ENCODE peak calls at places on chromosome 14, in seven cellular contexts. Z, J, G, P, Y, Q and M are unnamed samples.

GRCh38 chr14:32932302-32932920 is 6.3 kb upstream of the NPAS3 start:
- DNase-seq in P (no peak), Z (no peak), G (no peak), Y (no peak), Q (no peak), J (no peak), M (no peak)

GRCh38 chr14:75283162-75283883 is 4.7 kb downstream of the FOS start:
- DNase-seq in G (peak), P (no peak), J (no peak), Q (peak), Z (no peak), Y (no peak), M (no peak)

GRCh38 chr14:40232302-40232701 is 800.1 kb upstream of the FBXO33 start:
- DNase-seq in Y (no peak), G (no peak), J (no peak), Z (no peak), P (no peak), Q (no peak), M (no peak)

GRCh38 chr14:103522028-103522581 is 525 bp downstream of the CKB start:
- DNase-seq in Z (peak), Q (no peak), J (no peak), G (no peak), Y (no peak), P (no peak), M (no peak)

GRCh38 chr14:104936361-104937155 is 11.9 kb downstream of the PLD4 start:
- DNase-seq in Y (no peak), J (no peak), G (no peak), P (no peak), Q (no peak), Z (peak), M (no peak)

GRCh38 chr14:69629225-69630127 is 18.1 kb downstream of the SUSD6 start:
- DNase-seq in J (no peak), P (no peak), Y (no peak), Q (no peak), Z (no peak), G (no peak), M (no peak)

GRCh38 chr14:52879958-52880357 is 70.9 kb downstream of the FERMT2 start:
- DNase-seq in Y (no peak), J (no peak), G (no peak), Z (no peak), Q (no peak), P (no peak), M (no peak)

GRCh38 chr14:21262410-21262809 is 6.8 kb downstream of the HNRNPC start:
- DNase-seq in P (no peak), Z (no peak), Q (no peak), Y (no peak), J (no peak), G (no peak), M (no peak)

GRCh38 chr14:68248481-68249255 is 429.1 kb downstream of the RAD51B start:
- DNase-seq in G (peak), Y (no peak), P (peak), Q (peak), J (no peak), Z (no peak), M (no peak)

GRCh38 chr14:102795060-102795925 is 18.0 kb downstream of the TRAF3 start:
- DNase-seq in J (peak), Z (no peak), Y (peak), G (peak), P (peak), Q (peak), M (no peak)

GRCh38 chr14:94548999-94549985 is 11.9 kb upstream of the SERPINA4 start:
- DNase-seq in Y (peak), G (peak), P (peak), J (no peak), Z (peak), Q (peak), M (peak)

GRCh38 chr14:47438650-47439140 is 236.7 kb downstream of the MDGA2 start:
- DNase-seq in J (no peak), Y (no peak), Q (no peak), Z (no peak), P (no peak), G (no peak), M (no peak)

GRCh38 chr14:21231020-21231652 is 38.1 kb downstream of the HNRNPC start:
- DNase-seq in G (no peak), Y (no peak), Q (no peak), Z (no peak), J (no peak), P (no peak), M (no peak)

GRCh38 chr14:104109731-104110361 is 24.3 kb downstream of the ASPG start:
- DNase-seq in J (no peak), Z (peak), P (no peak), G (no peak), Y (no peak), Q (no peak), M (no peak)

GRCh38 chr14:61190341-61190740 is 90.8 kb downstream of the TMEM30B start:
- DNase-seq in J (no peak), G (no peak), P (no peak), Z (no peak), Q (no peak), Y (no peak), M (no peak)

DNA sequence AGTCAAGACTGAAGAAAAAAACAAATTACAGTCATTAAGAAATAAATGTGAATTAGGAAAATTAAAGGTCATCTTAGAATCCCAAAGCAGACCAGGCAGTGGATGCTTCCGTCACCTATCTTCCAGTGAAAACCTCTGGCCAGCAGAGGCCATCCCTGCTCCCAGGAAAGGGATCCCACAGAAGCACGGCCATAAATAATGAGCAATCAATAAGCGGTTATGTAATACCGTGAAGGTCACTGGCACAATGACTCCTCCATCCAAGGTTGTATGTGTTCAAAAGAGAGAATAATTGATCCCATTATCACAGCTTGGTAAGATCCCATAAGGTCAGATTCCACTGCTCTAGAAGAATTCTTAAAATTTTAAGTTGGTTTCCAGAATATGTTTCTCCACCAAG is 85.7 kb downstream of the PPP2R5E start:
- DNase-seq in Y (no peak), P (no peak), G (no peak), Z (no peak), Q (no peak), J (no peak), M (no peak)
- TF ChIP-seq CTCF in Y (no peak), P (no peak), G (no peak), Z (no peak), Q (no peak), J (no peak), M (no peak)

DNA sequence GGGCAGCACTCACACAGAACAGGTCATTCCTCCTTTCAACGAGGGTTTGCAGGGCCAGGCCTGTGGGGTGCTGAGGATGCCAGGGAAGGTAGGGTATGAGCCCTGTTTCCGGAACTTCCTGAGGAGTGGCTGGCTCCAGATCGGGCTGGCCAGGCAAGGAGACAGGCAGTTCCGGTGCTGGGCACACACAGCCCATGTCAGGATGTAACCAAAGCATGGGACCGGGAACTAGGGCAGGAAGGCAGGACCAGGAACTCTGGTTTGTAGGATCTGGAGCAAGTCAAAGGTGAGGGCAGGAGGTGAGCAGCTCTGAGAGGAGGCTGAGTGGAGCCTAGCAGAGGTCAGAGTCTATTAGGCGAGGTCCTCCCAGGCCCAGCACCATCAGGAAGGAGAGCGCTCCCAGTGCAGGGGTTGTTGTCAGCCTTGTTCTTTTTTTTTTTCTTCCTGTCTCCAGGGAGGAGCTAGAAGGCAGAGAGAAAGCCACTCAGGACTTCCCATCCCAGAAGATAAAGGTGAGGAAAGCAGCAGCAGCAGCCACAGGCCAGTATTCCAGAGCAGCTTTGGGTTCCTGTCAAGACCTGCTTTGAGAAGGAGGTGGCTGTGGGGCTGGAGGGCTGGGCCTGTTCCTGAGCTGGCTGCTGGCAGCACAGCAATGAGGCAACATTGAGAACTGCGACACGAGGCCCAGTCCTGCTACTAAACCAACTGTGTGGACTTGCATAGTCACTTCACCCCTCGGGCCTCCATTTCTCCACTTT is 49.0 kb upstream of the PTGR2 start:
- DNase-seq in Z (peak), Y (peak), Q (peak), P (peak), J (no peak), G (peak), M (no peak)
- TF ChIP-seq CTCF in Z (no peak), Y (no peak), Q (no peak), P (no peak), J (no peak), G (no peak), M (no peak)

GRCh38 chr14:53968756-53969155 is 12.1 kb upstream of the BMP4 start:
- DNase-seq in G (no peak), J (no peak), P (no peak), Y (no peak), Z (no peak), Q (no peak), M (no peak)

GRCh38 chr14:53962954-53963490 is 6.4 kb upstream of the BMP4 start:
- DNase-seq in G (no peak), J (no peak), Y (no peak), Z (no peak), P (no peak), Q (no peak), M (no peak)

GRCh38 chr14:53967606-53968005 is 11.0 kb upstream of the BMP4 start:
- DNase-seq in Q (no peak), Y (no peak), P (no peak), G (no peak), J (no peak), Z (no peak), M (no peak)

GRCh38 chr14:53964249-53964648 is 7.6 kb upstream of the BMP4 start:
- DNase-seq in P (peak), Y (no peak), G (no peak), Q (no peak), J (no peak), Z (no peak), M (no peak)

DNA sequence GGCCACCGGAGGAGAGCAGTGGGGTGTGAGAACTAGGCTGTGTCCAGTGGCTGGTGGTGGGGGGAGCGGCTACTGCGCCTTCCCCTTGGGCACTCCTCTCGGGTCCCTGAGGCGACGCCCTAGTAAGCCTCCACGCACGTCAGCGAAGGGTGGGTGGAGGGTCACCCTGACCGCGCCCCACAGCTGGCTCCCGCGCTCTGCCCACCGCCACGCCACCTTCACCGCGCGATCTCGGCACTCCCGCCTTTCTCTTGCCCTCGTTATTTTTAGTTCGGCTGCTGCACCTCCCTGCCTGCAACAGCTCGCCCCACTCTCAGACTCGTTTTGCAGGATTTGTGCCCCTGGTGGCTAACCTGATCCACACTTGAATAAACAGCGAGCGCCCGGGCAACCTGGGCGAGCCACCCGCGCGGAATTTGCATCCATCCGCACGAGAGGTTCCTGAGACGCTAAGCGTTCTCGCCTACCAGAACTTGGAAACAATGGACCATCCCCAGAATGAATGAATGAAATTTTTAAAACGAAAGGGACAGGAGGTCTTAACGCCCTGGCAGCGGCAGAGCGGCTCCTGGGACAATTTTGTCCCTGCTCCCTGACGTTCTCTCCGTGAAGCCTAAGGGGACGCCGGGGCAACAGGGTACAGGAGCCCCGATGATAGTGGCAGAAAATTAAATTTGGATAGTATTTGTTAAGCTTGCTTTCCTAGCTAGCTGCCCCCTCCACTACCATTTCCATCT is 7.0 kb upstream of the BMP4 start:
- DNase-seq in Z (peak), Y (peak), P (peak), Q (peak), J (no peak), G (no peak), M (peak)
- TF ChIP-seq CTCF in Z (no peak), Y (peak), P (peak), Q (peak), J (peak), G (no peak), M (peak)

GRCh38 chr14:56491299-56492285 is 88.0 kb upstream of the TMEM260 start:
- DNase-seq in J (no peak), Y (peak), Z (peak), Q (peak), G (peak), P (peak), M (peak)

GRCh38 chr14:56490379-56490778 is 89.2 kb upstream of the TMEM260 start:
- DNase-seq in Z (no peak), Y (no peak), Q (peak), G (peak), P (peak), J (no peak), M (no peak)

GRCh38 chr14:56488306-56488705 is 91.3 kb upstream of the TMEM260 start:
- DNase-seq in Q (no peak), J (no peak), Z (no peak), G (no peak), P (no peak), Y (no peak), M (no peak)

GRCh38 chr14:56487761-56488160 is 91.8 kb upstream of the TMEM260 start:
- DNase-seq in P (no peak), Y (no peak), G (no peak), Z (no peak), J (peak), Q (no peak), M (no peak)

DNA sequence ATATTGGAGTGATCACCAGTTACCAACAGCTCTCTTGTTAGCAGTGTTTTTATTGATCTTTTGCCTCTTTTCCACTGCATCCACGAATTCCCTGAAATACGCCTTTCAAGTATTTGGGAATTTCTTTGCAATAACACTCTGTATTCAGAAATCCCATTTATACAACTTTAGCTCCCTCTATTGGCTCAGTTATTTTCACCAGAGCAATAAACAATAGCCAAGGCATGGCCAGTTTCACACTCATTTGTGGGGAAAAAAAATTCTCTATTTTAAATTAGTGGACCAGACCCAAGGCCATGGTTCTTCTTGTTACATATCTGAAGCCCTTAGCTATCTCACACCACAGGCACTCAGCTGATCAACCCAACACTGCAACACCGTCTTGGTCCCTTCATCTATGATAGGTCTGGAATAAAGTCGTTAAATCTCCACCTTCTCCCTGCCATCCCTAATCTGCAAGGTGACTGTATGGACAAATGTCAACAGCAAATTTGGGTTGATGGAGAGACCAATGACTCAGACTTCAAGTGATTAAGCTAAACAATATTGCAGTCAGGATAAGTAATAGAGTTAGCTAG is 92.4 kb upstream of the TMEM260 start:
- DNase-seq in Z (no peak), P (peak), Y (no peak), Q (peak), G (no peak), J (no peak), M (no peak)
- TF ChIP-seq CTCF in Z (no peak), P (peak), Y (peak), Q (peak), G (no peak), J (peak), M (peak)

DNA sequence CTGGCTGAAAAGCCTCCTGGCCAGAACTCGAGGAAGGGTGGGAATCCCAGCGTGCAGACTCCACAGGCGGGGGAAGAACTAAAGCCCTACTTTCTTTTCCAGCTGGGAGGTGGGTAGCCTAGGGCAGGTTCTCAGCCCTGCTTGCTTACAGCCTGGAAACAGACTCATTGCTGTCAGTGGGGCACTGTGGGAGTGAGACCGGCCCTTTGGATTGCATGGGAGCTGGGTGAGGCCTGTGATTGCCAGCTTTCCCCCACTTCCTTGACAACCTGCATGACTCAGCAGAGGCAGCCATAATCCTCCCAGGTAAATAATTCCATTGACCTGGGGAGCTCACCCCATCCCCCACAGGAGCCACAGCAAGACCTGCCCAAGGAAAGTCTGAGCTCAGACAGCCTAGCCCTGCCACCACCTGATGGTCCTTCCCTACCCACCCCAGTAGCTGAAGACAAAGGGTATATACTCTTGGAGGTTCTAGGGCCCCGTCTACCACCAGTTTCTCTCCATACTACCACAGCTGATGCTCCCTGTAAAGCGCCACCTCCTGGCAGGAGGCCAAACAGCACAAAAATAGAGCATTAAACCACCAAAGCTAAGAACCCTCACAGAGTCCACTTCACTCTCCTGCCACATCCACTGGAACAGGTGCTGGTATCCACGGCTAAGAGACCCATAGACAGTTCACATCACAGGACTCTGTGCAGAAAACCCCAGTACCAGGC is 294.1 kb downstream of the SEC23A start:
- DNase-seq in J (no peak), Z (peak), Y (no peak), G (peak), P (no peak), Q (peak), M (no peak)
- TF ChIP-seq CTCF in J (no peak), Z (peak), Y (peak), G (peak), P (no peak), Q (no peak), M (peak)

DNA sequence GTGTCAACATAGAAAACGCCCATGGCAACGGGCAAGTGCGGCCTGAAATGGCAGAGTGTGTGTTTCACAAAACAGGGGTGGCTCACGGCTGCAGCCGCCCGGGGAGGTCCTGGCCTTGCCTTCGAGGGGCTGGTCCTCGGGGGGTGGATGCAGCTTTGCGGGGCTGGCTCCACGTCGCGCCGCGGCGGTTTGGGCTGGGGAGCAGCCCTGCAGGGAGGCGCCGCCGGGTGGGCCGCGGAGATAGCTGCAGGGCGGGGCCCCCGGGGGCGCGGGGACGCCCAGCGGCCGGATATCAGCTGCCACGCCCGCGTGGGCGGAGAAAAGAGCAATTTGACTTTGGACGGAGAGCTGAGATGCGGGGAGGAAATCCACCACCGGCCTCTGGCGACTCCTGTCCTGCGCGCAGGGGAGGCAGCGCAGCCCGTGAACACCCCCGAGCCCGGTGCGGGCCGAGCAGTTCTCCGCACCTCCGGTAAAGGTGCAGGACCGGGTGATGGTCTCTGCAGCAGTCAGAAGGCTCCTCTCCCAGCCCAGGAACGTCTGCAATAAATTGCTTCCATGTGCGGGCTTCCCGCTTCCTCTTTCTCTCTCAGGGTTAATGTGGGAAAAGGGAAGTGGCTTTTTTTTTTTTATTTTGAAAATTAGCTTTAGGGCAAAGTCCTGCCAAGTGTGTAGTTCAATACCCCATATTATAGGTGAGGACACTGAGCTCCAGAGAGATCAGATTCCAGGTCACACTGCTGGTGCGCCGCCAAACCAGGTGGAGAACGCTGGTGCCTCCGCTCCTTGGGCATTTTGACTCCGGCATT is 110.5 kb downstream of the ARF6 start:
- DNase-seq in Z (peak), Y (peak), J (no peak), G (peak), Q (peak), P (peak), M (peak)
- TF ChIP-seq CTCF in Z (no peak), Y (no peak), J (no peak), G (no peak), Q (no peak), P (no peak), M (no peak)